ENCODE peak calls at places on chromosomes 2 and 18, in seven cellular contexts. One of them, this sample, is unnamed.

GRCh38 chr2:133977385-133977784 is 276.5 kb upstream of the MGAT5 start:
- DNase-seq in IMR-90: no peak
- DNase-seq in neuronal stem cell: no peak
- DNase-seq in mesendoderm: no peak
- DNase-seq in trophoblast cell: no peak
- DNase-seq in H1: no peak
- DNase-seq in H9: no peak
- DNase-seq in this sample: no peak

GRCh38 chr2:54041135-54041534 is 70.3 kb upstream of the PSME4 start:
- DNase-seq in IMR-90: no peak
- DNase-seq in neuronal stem cell: no peak
- DNase-seq in mesendoderm: no peak
- DNase-seq in trophoblast cell: no peak
- DNase-seq in H1: no peak
- DNase-seq in H9: no peak
- DNase-seq in this sample: no peak

GRCh38 chr2:201182650-201183372 is at the start of gene CASP10:
- DNase-seq in IMR-90: peak
- DNase-seq in neuronal stem cell: no peak
- DNase-seq in mesendoderm: peak
- DNase-seq in trophoblast cell: peak
- DNase-seq in H1: no peak
- DNase-seq in H9: peak
- DNase-seq in this sample: peak

GRCh38 chr18:77478619-77479018 is 229.0 kb downstream of the GALR1 start:
- DNase-seq in IMR-90: no peak
- DNase-seq in neuronal stem cell: no peak
- DNase-seq in mesendoderm: peak
- DNase-seq in trophoblast cell: peak
- DNase-seq in H1: no peak
- DNase-seq in H9: no peak
- DNase-seq in this sample: no peak

GRCh38 chr18:63207154-63207790 is 112.3 kb downstream of the BCL2 start:
- DNase-seq in IMR-90: no peak
- DNase-seq in neuronal stem cell: no peak
- DNase-seq in mesendoderm: no peak
- DNase-seq in trophoblast cell: no peak
- DNase-seq in H1: no peak
- DNase-seq in H9: no peak
- DNase-seq in this sample: no peak

GRCh38 chr2:53021285-53021684 is 746.3 kb upstream of the CHAC2 start:
- DNase-seq in IMR-90: peak
- DNase-seq in neuronal stem cell: no peak
- DNase-seq in mesendoderm: no peak
- DNase-seq in trophoblast cell: no peak
- DNase-seq in H1: no peak
- DNase-seq in H9: no peak
- DNase-seq in this sample: peak

GRCh38 chr2:95525294-95526035 is 40.9 kb upstream of the TRIM43B start:
- DNase-seq in IMR-90: no peak
- DNase-seq in neuronal stem cell: no peak
- DNase-seq in mesendoderm: no peak
- DNase-seq in trophoblast cell: no peak
- DNase-seq in H1: no peak
- DNase-seq in H9: no peak
- DNase-seq in this sample: no peak

GRCh38 chr2:33134086-33134763 is 187.5 kb downstream of the LTBP1 start:
- DNase-seq in IMR-90: peak
- DNase-seq in neuronal stem cell: peak
- DNase-seq in mesendoderm: no peak
- DNase-seq in trophoblast cell: peak
- DNase-seq in H1: no peak
- DNase-seq in H9: no peak
- DNase-seq in this sample: peak

GRCh38 chr18:37483221-37483971 is 82.2 kb downstream of the CELF4 start:
- DNase-seq in IMR-90: peak
- DNase-seq in neuronal stem cell: peak
- DNase-seq in mesendoderm: peak
- DNase-seq in trophoblast cell: peak
- DNase-seq in H1: no peak
- DNase-seq in H9: peak
- DNase-seq in this sample: peak

GRCh38 chr2:29698216-29698615 is 223.2 kb downstream of the ALK start:
- DNase-seq in IMR-90: no peak
- DNase-seq in neuronal stem cell: no peak
- DNase-seq in mesendoderm: no peak
- DNase-seq in trophoblast cell: no peak
- DNase-seq in H1: no peak
- DNase-seq in H9: peak
- DNase-seq in this sample: no peak

GRCh38 chr2:172101707-172102158 is 967 bp downstream of the DLX2 start:
- DNase-seq in IMR-90: no peak
- DNase-seq in neuronal stem cell: no peak
- DNase-seq in mesendoderm: peak
- DNase-seq in trophoblast cell: no peak
- DNase-seq in H1: no peak
- DNase-seq in H9: no peak
- DNase-seq in this sample: no peak

GRCh38 chr2:142965464-142965863 is 88.0 kb downstream of the KYNU start:
- DNase-seq in IMR-90: peak
- DNase-seq in neuronal stem cell: no peak
- DNase-seq in mesendoderm: peak
- DNase-seq in trophoblast cell: peak
- DNase-seq in H1: no peak
- DNase-seq in H9: no peak
- DNase-seq in this sample: peak

GRCh38 chr2:7061921-7062320 is 144.7 kb downstream of the RNF144A start:
- DNase-seq in IMR-90: no peak
- DNase-seq in neuronal stem cell: no peak
- DNase-seq in mesendoderm: no peak
- DNase-seq in trophoblast cell: no peak
- DNase-seq in H1: no peak
- DNase-seq in H9: no peak
- DNase-seq in this sample: no peak

DNA sequence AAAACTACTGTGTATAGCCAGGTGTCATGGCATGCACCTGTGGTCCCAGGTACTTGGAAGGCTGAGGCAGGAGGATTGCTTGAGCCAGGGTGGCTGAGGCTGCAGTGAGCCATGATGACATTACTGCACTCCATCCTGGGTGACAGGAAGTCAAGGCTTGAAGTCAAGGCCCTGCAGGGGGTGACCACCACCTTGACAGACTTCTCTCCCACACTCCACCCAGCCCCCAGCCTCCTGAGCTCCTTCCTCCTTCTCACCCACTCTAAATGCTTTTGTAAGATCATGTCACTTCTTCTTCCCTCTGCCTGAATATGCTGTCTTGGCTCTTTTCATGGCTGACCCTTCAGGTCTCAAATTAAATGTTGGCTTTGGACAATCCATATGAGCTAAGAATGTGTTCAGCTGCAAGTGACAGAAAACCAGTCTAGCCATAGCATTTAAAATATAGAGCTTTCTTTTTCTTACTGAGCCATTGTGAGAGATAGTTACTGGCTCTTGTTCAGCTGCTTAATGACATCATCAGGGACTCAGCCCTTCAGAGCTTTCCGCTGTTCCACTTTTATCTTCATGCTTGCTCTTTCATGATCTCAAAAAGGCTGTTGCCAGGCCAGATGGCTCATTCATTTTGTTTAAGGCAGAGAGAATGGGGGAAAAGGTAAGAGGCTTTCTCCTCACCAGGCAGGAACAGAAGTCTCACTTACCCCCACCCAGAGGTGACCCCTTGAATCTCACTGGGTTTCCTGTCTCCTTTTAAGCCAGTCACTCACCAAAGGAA is 36.7 kb upstream of the TTC39C start:
- DNase-seq in IMR-90: peak
- DNase-seq in neuronal stem cell: no peak
- DNase-seq in mesendoderm: no peak
- DNase-seq in trophoblast cell: no peak
- DNase-seq in H1: no peak
- DNase-seq in H9: no peak
- DNase-seq in this sample: no peak
- H2AK5ac ChIP-seq in IMR-90: no peak
- H2AK5ac ChIP-seq in neuronal stem cell: no peak
- H2AK5ac ChIP-seq in mesendoderm: no peak
- H2AK5ac ChIP-seq in trophoblast cell: no peak
- H2AK5ac ChIP-seq in H1: no peak
- H2AK5ac ChIP-seq in H9: no peak
- H2AK5ac ChIP-seq in this sample: no peak

DNA sequence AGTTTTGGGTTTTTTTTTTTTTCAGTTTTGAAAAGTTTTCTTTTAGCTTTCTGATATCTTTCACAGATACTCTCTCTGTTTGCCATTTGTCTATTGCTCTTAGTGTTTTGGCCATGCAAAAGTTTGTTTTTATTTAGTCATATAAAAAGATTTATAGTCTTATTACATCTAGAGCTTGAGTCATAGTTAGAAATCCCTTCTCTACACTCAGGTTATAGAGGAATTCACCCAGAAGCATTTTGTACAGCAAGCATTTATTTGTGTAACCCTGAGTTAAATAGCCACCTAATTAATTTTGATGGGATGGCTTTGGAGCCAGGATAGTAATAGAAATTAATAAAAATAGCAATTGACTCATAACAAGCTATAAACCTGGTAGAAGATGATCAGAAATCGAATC is 35.6 kb downstream of the ACTR2 start:
- DNase-seq in IMR-90: peak
- DNase-seq in neuronal stem cell: no peak
- DNase-seq in mesendoderm: no peak
- DNase-seq in trophoblast cell: no peak
- DNase-seq in H1: no peak
- DNase-seq in H9: no peak
- DNase-seq in this sample: no peak
- H2AK5ac ChIP-seq in IMR-90: no peak
- H2AK5ac ChIP-seq in neuronal stem cell: no peak
- H2AK5ac ChIP-seq in mesendoderm: no peak
- H2AK5ac ChIP-seq in trophoblast cell: no peak
- H2AK5ac ChIP-seq in H1: no peak
- H2AK5ac ChIP-seq in H9: no peak
- H2AK5ac ChIP-seq in this sample: no peak

GRCh38 chr2:241356871-241357260 is 781 bp downstream of the FARP2 start:
- DNase-seq in IMR-90: no peak
- DNase-seq in neuronal stem cell: no peak
- DNase-seq in mesendoderm: no peak
- DNase-seq in trophoblast cell: no peak
- DNase-seq in H1: no peak
- DNase-seq in H9: no peak
- DNase-seq in this sample: peak

GRCh38 chr2:241355983-241356870 is at the start of gene FARP2:
- DNase-seq in IMR-90: peak
- DNase-seq in neuronal stem cell: peak
- DNase-seq in mesendoderm: peak
- DNase-seq in trophoblast cell: peak
- DNase-seq in H1: peak
- DNase-seq in H9: peak
- DNase-seq in this sample: peak

GRCh38 chr2:241357531-241357930 is 1.4 kb downstream of the FARP2 start:
- DNase-seq in IMR-90: no peak
- DNase-seq in neuronal stem cell: no peak
- DNase-seq in mesendoderm: no peak
- DNase-seq in trophoblast cell: no peak
- DNase-seq in H1: no peak
- DNase-seq in H9: no peak
- DNase-seq in this sample: no peak

GRCh38 chr2:241352227-241352626 is 3.9 kb upstream of the FARP2 start:
- DNase-seq in IMR-90: no peak
- DNase-seq in neuronal stem cell: no peak
- DNase-seq in mesendoderm: no peak
- DNase-seq in trophoblast cell: no peak
- DNase-seq in H1: no peak
- DNase-seq in H9: no peak
- DNase-seq in this sample: no peak

DNA sequence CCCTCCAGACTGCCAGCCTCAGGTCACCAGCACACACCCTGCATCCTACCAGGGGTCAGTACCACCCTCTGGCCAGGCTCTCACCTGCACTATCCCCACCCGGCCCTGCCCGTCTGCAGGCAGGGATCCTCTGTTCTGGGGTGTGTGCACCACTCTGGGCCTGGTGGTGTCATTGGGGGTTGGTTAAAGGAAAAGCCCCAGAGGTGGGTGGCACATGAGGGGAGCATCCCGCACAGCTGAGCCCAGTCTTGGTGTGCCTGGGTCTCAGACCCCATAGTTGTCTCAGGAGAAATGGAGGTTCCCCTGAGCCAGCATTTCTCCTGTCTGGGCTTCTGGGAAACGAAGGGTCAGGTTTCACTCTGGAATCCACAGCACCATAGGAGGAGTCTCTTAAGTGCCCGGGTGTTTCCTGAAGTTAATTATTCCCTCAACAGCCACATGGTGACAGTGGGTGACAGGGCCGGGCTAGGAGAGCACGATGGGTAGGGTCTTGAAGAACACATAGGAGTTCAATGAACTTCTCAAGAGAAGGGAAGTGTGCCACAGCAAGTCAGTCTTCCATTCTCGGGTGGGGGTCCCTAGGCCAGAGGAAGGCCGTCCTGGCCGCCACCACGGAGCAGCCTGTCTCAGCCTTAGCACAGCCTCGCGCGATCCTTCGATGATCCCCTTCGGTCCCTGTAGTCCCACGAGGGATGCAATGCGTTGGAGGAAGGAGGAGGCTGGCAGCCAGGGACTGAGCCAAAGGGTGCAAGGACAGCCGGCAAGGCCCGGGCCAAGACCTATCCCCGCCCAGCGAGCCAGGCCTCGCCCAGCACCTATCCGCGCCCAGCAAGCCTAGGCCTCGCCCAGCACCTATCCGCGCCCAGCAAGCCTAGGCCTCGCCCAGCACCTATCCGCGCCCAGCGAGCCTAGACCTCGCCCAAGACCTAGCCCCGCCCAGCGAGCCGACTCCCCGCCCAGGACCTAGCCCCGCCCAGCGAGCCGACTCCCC is 1.1 kb upstream of the FARP2 start:
- DNase-seq in IMR-90: peak
- DNase-seq in neuronal stem cell: peak
- DNase-seq in mesendoderm: peak
- DNase-seq in trophoblast cell: peak
- DNase-seq in H1: peak
- DNase-seq in H9: peak
- DNase-seq in this sample: peak
- H2AK5ac ChIP-seq in IMR-90: peak
- H2AK5ac ChIP-seq in neuronal stem cell: peak
- H2AK5ac ChIP-seq in mesendoderm: no peak
- H2AK5ac ChIP-seq in trophoblast cell: no peak
- H2AK5ac ChIP-seq in H1: no peak
- H2AK5ac ChIP-seq in H9: no peak
- H2AK5ac ChIP-seq in this sample: peak

GRCh38 chr2:222313816-222314215 is 15.0 kb upstream of the PAX3 start:
- DNase-seq in IMR-90: no peak
- DNase-seq in neuronal stem cell: no peak
- DNase-seq in mesendoderm: no peak
- DNase-seq in trophoblast cell: no peak
- DNase-seq in H1: no peak
- DNase-seq in H9: no peak
- DNase-seq in this sample: no peak
- H2AK5ac ChIP-seq in IMR-90: no peak
- H2AK5ac ChIP-seq in neuronal stem cell: no peak
- H2AK5ac ChIP-seq in mesendoderm: no peak
- H2AK5ac ChIP-seq in trophoblast cell: no peak
- H2AK5ac ChIP-seq in H1: no peak
- H2AK5ac ChIP-seq in H9: no peak
- H2AK5ac ChIP-seq in this sample: no peak

GRCh38 chr2:232562515-232563151 is 12.1 kb downstream of the EIF4E2 start:
- DNase-seq in IMR-90: no peak
- DNase-seq in neuronal stem cell: no peak
- DNase-seq in mesendoderm: peak
- DNase-seq in trophoblast cell: peak
- DNase-seq in H1: no peak
- DNase-seq in H9: no peak
- DNase-seq in this sample: no peak
- H2AK5ac ChIP-seq in IMR-90: no peak
- H2AK5ac ChIP-seq in neuronal stem cell: no peak
- H2AK5ac ChIP-seq in mesendoderm: no peak
- H2AK5ac ChIP-seq in trophoblast cell: no peak
- H2AK5ac ChIP-seq in H1: no peak
- H2AK5ac ChIP-seq in H9: no peak
- H2AK5ac ChIP-seq in this sample: no peak

This sample was measured in mesenchymal stem cell.